ENCODE peak calls at places on chromosome 2, in four cellular contexts. B is endodermal cell, X is tibial nerve, Z is spleen. R is an unnamed sample.

GRCh38 chr2:29215739-29216608 is 100.8 kb downstream of the CLIP4 start:
- DNase-seq in X (no peak), B (peak; percentile 32), Z (peak; percentile 61), R (no peak)

GRCh38 chr2:85933753-85934594 is 45.2 kb upstream of the ST3GAL5 start:
- DNase-seq in X (no peak), Z (no peak), B (no peak), R (no peak)

GRCh38 chr2:149087751-149088150 is 49.3 kb downstream of the LYPD6B start:
- DNase-seq in Z (no peak), B (no peak), X (no peak), R (peak; percentile 26)

GRCh38 chr2:12236136-12236834 is 480.5 kb upstream of the TRIB2 start:
- DNase-seq in B (no peak), X (no peak), Z (no peak), R (no peak)

GRCh38 chr2:139386401-139386800 is 606.2 kb upstream of the NXPH2 start:
- DNase-seq in X (no peak), Z (no peak), B (no peak), R (no peak)

GRCh38 chr2:216829533-216829932 is 30.3 kb downstream of the TNP1 start:
- DNase-seq in B (no peak), X (peak; percentile 64), Z (no peak), R (no peak)

GRCh38 chr2:241730679-241731293 is 3.6 kb upstream of the D2HGDH start:
- DNase-seq in X (no peak), Z (no peak), B (no peak), R (no peak)

GRCh38 chr2:209472871-209473270 is 49.0 kb downstream of the MAP2 start:
- DNase-seq in B (no peak), X (no peak), Z (no peak), R (no peak)

GRCh38 chr2:25558262-25558661 is 115.1 kb downstream of the DTNB start:
- DNase-seq in X (peak; percentile 7), Z (no peak), B (no peak), R (peak; percentile 76)

GRCh38 chr2:39725401-39725800 is 53.7 kb downstream of the THUMPD2 start:
- DNase-seq in B (no peak), Z (no peak), X (no peak), R (no peak)

GRCh38 chr2:157055660-157056199 is 201.8 kb upstream of the GALNT5 start:
- DNase-seq in B (no peak), Z (no peak), X (peak; percentile 50), R (peak; percentile 3)

GRCh38 chr2:238644095-238645081 is 203.5 kb upstream of the TWIST2 start:
- DNase-seq in Z (no peak), X (no peak), B (no peak), R (no peak)

GRCh38 chr2:177806025-177806424 is 266.6 kb downstream of the PDE11A start:
- DNase-seq in Z (no peak), X (no peak), B (no peak), R (no peak)

GRCh38 chr2:197146995-197147394 is 163.6 kb downstream of the ANKRD44 start:
- DNase-seq in X (no peak), Z (no peak), B (no peak), R (no peak)

GRCh38 chr2:18546586-18546985 is 13.9 kb downstream of the RDH14 start:
- DNase-seq in B (no peak), X (no peak), Z (no peak), R (peak; percentile 5)

GRCh38 chr2:55894720-55895119 is 28.9 kb downstream of the EFEMP1 start:
- DNase-seq in B (no peak), X (no peak), Z (no peak), R (no peak)

GRCh38 chr2:212537311-212538155 is 1.1 kb downstream of the ERBB4 start:
- DNase-seq in Z (peak; percentile 76), X (no peak), B (peak; percentile 78), R (no peak)

GRCh38 chr2:207064128-207064694 is 101.5 kb downstream of the KLF7 start:
- DNase-seq in Z (no peak), X (no peak), B (no peak), R (no peak)

GRCh38 chr2:95296036-95296435 is 1.1 kb upstream of the KCNIP3 start:
- DNase-seq in Z (no peak), X (no peak), B (no peak), R (no peak)

GRCh38 chr2:181952413-181953226 is 33.0 kb upstream of the PPP1R1C start:
- DNase-seq in B (no peak), X (no peak), Z (no peak), R (no peak)

GRCh38 chr2:146982393-146982846 is 862.4 kb upstream of the ACVR2A start:
- DNase-seq in Z (no peak), B (no peak), X (peak; percentile 16), R (no peak)

GRCh38 chr2:59732861-59733603 is 820.4 kb downstream of the BCL11A start:
- DNase-seq in B (peak; percentile 48), X (no peak), Z (no peak), R (no peak)

GRCh38 chr2:59726226-59726800 is 827.1 kb downstream of the BCL11A start:
- DNase-seq in Z (no peak), X (no peak), B (no peak), R (no peak)

DNA sequence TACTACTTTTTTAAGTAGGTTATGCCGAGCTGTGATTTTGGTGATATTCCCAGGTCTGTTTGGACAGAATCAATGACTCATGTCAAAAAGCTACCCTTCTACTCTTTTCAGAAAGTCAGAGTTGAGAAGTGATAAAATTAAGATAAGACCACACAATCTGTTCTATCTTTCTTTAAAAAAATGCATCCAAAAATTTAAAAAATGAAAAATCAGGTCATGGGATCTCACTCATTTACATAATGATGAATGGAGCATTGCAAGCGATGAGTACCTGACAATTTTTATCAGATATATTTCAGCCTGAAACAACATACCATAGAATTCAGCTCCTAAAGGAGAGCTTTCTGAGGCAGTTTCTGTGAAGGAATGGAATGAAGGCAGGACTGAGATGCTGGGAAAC is 826.3 kb downstream of the BCL11A start:
- DNase-seq in Z (no peak), X (no peak), B (no peak), R (no peak)
- H3K4me1 ChIP-seq in Z (peaks cover 12% of the 10 kb centered on the region), X (no peaks in the 10 kb centered on the region), B (no peaks in the 10 kb centered on the region), R (no peaks in the 10 kb centered on the region)

GRCh38 chr2:127095784-127096183 is 11.2 kb downstream of the BIN1 start:
- DNase-seq in X (no peak), B (no peak), Z (peak; percentile 58), R (no peak)
- H3K4me1 ChIP-seq in X (peaks cover 32% of the 10 kb centered on the region), B (peaks cover 10% of the 10 kb centered on the region), Z (peaks cover 23% of the 10 kb centered on the region), R (no peaks in the 10 kb centered on the region)

DNA sequence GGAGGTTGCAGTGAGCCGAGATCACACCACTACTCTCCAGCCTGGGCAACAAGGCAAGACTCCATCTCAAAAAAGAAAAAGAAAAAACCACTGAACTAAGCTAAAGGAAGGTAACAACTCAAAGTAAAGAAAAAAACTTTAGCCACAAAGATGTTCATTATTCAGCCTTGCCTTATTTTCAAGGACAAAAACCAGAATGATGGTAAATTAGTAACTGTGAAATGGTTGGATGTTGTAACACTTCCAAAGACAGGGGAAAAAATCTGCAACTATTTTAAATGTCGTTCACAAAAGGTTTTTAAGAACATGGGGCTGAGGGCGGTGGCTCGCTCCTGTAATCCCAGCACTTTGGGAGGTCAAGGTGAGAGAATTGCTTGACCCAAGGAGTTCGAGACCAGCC is 10.1 kb downstream of the ADAM17 start:
- DNase-seq in Z (no peak), X (no peak), B (no peak), R (no peak)
- H3K4me1 ChIP-seq in Z (peaks cover 76% of the 10 kb centered on the region), X (peaks cover 46% of the 10 kb centered on the region), B (no peaks in the 10 kb centered on the region), R (peaks cover 99% of the 10 kb centered on the region)

DNA sequence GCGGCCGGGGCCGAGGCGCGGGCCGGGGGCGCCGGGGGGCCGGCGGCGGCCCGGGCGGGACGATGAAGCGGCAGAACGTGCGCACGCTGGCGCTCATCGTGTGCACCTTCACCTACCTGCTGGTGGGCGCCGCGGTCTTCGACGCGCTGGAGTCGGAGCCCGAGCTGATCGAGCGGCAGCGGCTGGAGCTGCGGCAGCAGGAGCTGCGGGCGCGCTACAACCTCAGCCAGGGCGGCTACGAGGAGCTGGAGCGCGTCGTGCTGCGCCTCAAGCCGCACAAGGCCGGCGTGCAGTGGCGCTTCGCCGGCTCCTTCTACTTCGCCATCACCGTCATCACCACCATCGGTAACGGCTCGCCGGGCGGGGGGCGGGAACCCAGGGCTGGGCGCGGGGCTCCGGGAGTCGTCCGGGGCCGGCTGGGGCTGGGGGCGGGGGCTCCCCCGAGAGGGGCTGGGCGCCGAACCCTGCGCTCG is 328 bp downstream of the KCNK3 start:
- DNase-seq in X (no peak), Z (no peak), B (peak; percentile 83), R (no peak)
- H3K4me1 ChIP-seq in X (peaks cover 9% of the 10 kb centered on the region), Z (peaks cover 5% of the 10 kb centered on the region), B (peaks cover 12% of the 10 kb centered on the region), R (no peaks in the 10 kb centered on the region)